ENCODE peak calls at places on chromosomes 6 and 20, in seven cellular contexts. W, R, A, U, N, V and F are unnamed samples.

GRCh38 chr20:44336086-44336485 is 757 bp upstream of the R3HDML start:
- DNase-seq in W (no peak), R (no peak), A (no peak), U (no peak), N (no peak), V (no peak), F (no peak)

GRCh38 chr20:18742841-18743240 is 70.7 kb upstream of the SCP2D1 start:
- DNase-seq in W (no peak), R (no peak), A (no peak), U (no peak), N (no peak), V (no peak), F (no peak)

GRCh38 chr6:93124226-93124625 is 295.1 kb downstream of the EPHA7 start:
- DNase-seq in W (no peak), R (no peak), A (no peak), U (no peak), N (no peak), V (no peak), F (no peak)

GRCh38 chr6:15509335-15509933 is 153.4 kb downstream of the DTNBP1 start:
- DNase-seq in W (no peak), R (no peak), A (no peak), U (no peak), N (no peak), V (no peak), F (no peak)

GRCh38 chr6:39102024-39102820 is 12.8 kb downstream of the SAYSD1 start:
- DNase-seq in W (no peak), R (peak), A (peak), U (no peak), N (peak), V (no peak), F (no peak)

GRCh38 chr6:151675746-151676459 is 131.6 kb upstream of the ESR1 start:
- DNase-seq in W (peak), R (peak), A (peak), U (peak), N (no peak), V (peak), F (peak)

GRCh38 chr20:29409833-29410804 is 1847.3 kb upstream of the DEFB115 start:
- DNase-seq in W (no peak), R (no peak), A (no peak), U (no peak), N (no peak), V (no peak), F (no peak)

GRCh38 chr6:21802611-21802899 is 209.0 kb downstream of the SOX4 start:
- DNase-seq in W (no peak), R (no peak), A (no peak), U (no peak), N (no peak), V (no peak), F (no peak)

GRCh38 chr20:4805663-4806449 is 84.1 kb downstream of the PRND start:
- DNase-seq in W (no peak), R (no peak), A (no peak), U (no peak), N (no peak), V (no peak), F (no peak)

GRCh38 chr6:136669299-136669699 is 119.1 kb upstream of the MAP7 start:
- DNase-seq in W (no peak), R (no peak), A (no peak), U (no peak), N (peak), V (no peak), F (no peak)

GRCh38 chr6:15783484-15783883 is 120.7 kb upstream of the DTNBP1 start:
- DNase-seq in W (no peak), R (peak), A (no peak), U (no peak), N (no peak), V (no peak), F (no peak)

GRCh38 chr20:24405810-24406209 is 63.6 kb upstream of the SYNDIG1 start:
- DNase-seq in W (no peak), R (no peak), A (no peak), U (no peak), N (no peak), V (no peak), F (no peak)

GRCh38 chr6:157760589-157761330 is 62.3 kb upstream of the SNX9 start:
- DNase-seq in W (no peak), R (no peak), A (no peak), U (no peak), N (peak), V (no peak), F (peak)

GRCh38 chr6:16369989-16370388 is 131.6 kb downstream of the GMPR start:
- DNase-seq in W (no peak), R (no peak), A (no peak), U (no peak), N (no peak), V (no peak), F (no peak)

GRCh38 chr6:32109114-32109764 is at the start of gene TNXB:
- DNase-seq in W (peak), R (no peak), A (no peak), U (no peak), N (no peak), V (no peak), F (no peak)

GRCh38 chr6:39567091-39567490 is 158.1 kb downstream of the KIF6 start:
- DNase-seq in W (no peak), R (no peak), A (no peak), U (no peak), N (no peak), V (no peak), F (no peak)

GRCh38 chr6:157648561-157648960 is 174.5 kb upstream of the SNX9 start:
- DNase-seq in W (no peak), R (no peak), A (no peak), U (no peak), N (no peak), V (no peak), F (no peak)

GRCh38 chr20:58293453-58293852 is 16.1 kb upstream of the RAB22A start:
- DNase-seq in W (no peak), R (no peak), A (no peak), U (no peak), N (no peak), V (no peak), F (no peak)

GRCh38 chr6:142944126-142945066 is 580 bp downstream of the HIVEP2 start:
- DNase-seq in W (peak), R (peak), A (peak), U (peak), N (peak), V (peak), F (peak)

GRCh38 chr6:25942561-25943147 is 12.2 kb upstream of the SLC17A2 start:
- DNase-seq in W (no peak), R (no peak), A (no peak), U (no peak), N (peak), V (peak), F (no peak)

GRCh38 chr6:138012682-138013081 is 94.5 kb downstream of the PERP start:
- DNase-seq in W (peak), R (no peak), A (no peak), U (no peak), N (no peak), V (no peak), F (no peak)

GRCh38 chr6:161498359-161498758 is 224.5 kb upstream of the AGPAT4 start:
- DNase-seq in W (no peak), R (peak), A (no peak), U (no peak), N (peak), V (peak), F (no peak)

GRCh38 chr6:88008821-88009220 is 38.8 kb upstream of the SPACA1 start:
- DNase-seq in W (no peak), R (no peak), A (no peak), U (no peak), N (peak), V (no peak), F (no peak)

GRCh38 chr6:88004707-88005106 is 42.9 kb upstream of the SPACA1 start:
- DNase-seq in W (no peak), R (no peak), A (no peak), U (no peak), N (no peak), V (no peak), F (no peak)

GRCh38 chr6:88013015-88013414 is 34.6 kb upstream of the SPACA1 start:
- DNase-seq in W (no peak), R (no peak), A (no peak), U (no peak), N (no peak), V (no peak), F (no peak)

GRCh38 chr6:88006559-88006958 is 41.1 kb upstream of the SPACA1 start:
- DNase-seq in W (no peak), R (no peak), A (no peak), U (no peak), N (no peak), V (no peak), F (no peak)

DNA sequence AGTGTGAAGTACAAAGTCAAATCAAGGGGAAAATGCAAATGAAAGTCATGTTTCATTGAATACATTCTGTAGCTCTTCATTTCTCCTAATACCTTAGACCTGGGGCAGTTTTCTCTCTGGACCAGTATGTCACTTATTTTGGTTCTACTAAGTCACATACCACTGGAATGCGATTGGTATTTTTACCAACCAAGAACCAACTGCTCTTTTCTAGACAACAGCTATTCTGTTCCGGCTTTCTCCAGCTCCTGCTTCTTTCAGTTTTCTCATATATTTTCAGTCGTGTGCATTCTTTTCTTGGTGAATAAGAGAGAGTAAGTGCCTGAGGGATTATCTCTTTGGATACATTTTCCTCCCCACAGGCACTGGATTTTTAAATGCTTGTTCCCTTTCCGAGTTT is 39.2 kb upstream of the SPACA1 start:
- DNase-seq in W (no peak), R (no peak), A (no peak), U (no peak), N (peak), V (no peak), F (no peak)
- H3K27ac ChIP-seq in W (no peak), R (peak), A (no peak), U (no peak), N (peak), V (peak), F (no peak)

DNA sequence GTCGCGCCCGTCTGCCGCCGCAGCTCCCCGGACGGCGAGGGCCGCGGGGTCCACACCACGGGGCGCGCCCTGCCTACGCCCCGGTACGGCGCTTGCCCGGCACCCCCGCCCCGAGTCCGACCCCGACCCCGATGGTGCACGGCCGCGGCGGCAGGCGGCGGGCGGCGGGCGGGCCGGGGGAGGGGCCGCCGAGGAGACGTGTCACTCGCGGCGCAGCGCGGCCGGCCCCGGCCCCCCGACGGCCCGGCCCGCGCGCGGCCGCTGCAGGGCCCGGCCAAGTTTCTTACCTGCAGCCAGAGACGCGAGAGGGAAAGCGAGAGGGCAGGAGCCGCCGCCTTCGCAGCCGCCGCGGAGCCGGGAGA is 320 bp downstream of the RRBP1 start:
- DNase-seq in W (no peak), R (no peak), A (no peak), U (no peak), N (no peak), V (no peak), F (peak)
- H3K4me3 ChIP-seq in W (peak), R (peak), A (peak), U (peak), N (peak), V (peak), F (peak)

GRCh38 chr6:167090171-167090570 is 32.7 kb upstream of the CCR6 start:
- DNase-seq in W (no peak), R (no peak), A (no peak), U (no peak), N (no peak), V (no peak), F (no peak)
- TF ChIP-seq CTCF in W (no peak), R (no peak), A (no peak), U (no peak), N (no peak), V (no peak), F (no peak)

GRCh38 chr6:17865798-17866725 is 121.4 kb downstream of the KIF13A start:
- DNase-seq in W (peak), R (peak), A (no peak), U (no peak), N (peak), V (peak), F (no peak)
- H3K27ac ChIP-seq in W (peak), R (no peak), A (no peak), U (no peak), N (peak), V (peak), F (no peak)

DNA sequence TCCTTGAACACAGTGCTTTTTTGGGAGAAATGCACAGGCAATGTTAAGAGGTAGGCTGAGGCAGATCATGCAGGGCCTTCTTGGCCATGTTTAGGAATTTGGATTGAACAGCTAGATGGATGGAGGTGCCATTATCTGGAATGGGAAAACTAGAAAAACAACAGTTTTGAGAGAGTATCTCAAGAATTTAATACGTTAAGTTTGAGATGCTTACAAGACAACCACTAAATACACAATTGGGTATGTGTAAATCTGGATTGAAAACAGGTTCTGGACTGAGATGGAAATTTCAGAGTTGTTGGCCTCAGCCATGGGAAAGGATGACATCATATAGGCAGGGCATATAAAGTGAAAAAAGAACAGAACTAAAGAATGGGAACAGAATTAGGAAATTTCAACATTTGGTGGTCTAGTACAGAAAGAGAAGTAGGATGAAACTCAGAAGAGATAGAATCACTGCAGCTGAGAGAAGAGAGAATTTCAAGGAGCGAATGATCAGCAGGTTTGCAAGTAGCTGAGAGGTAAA is 37.1 kb downstream of the NCOA7 start:
- DNase-seq in W (no peak), R (no peak), A (no peak), U (no peak), N (no peak), V (no peak), F (no peak)
- H3K4me3 ChIP-seq in W (no peak), R (no peak), A (no peak), U (no peak), N (no peak), V (no peak), F (no peak)

GRCh38 chr20:36666181-36666740 is 20.3 kb upstream of the SLA2 start:
- DNase-seq in W (no peak), R (no peak), A (no peak), U (no peak), N (peak), V (no peak), F (no peak)
- TF ChIP-seq CTCF in W (no peak), R (peak), A (no peak), U (no peak), N (peak), V (peak), F (no peak)

GRCh38 chr20:63680427-63680826 is 16.0 kb upstream of the TNFRSF6B start:
- DNase-seq in W (no peak), R (no peak), A (no peak), U (no peak), N (no peak), V (no peak), F (no peak)
- H3K27ac ChIP-seq in W (no peak), R (no peak), A (no peak), U (no peak), N (no peak), V (no peak), F (no peak)